ENCODE peak calls at places on chromosome 14, in ten cellular contexts. G is HCT116; Y is HFF-Myc; X is testis; M is AG04450; A is upper lobe of right lung; T is CD8-positive, alpha-beta T cell; C is GM06990; U is left ventricle myocardium inferior; J is esophagus muscularis mucosa. F is an unnamed sample.

GRCh38 chr14:92546347-92547053 is 32.9 kb downstream of the RIN3 start:
- DNase-seq in G (no peak), Y (peak), X (no peak), M (peak), A (no peak), T (no peak), C (no peak), U (no peak), J (no peak), F (no peak)

GRCh38 chr14:91139776-91140175 is 25.9 kb downstream of the DGLUCY start:
- DNase-seq in G (no peak), Y (no peak), X (no peak), M (no peak), A (no peak), T (no peak), C (no peak), U (no peak), J (no peak), F (no peak)

GRCh38 chr14:102182190-102182589 is 42.5 kb downstream of the WDR20 start:
- DNase-seq in G (no peak), Y (peak), X (no peak), M (no peak), A (no peak), T (no peak), C (no peak), U (no peak), J (no peak), F (no peak)

GRCh38 chr14:99543369-99543768 is 60.6 kb downstream of the CCDC85C start:
- DNase-seq in G (no peak), Y (no peak), X (no peak), M (no peak), A (no peak), T (no peak), C (no peak), U (no peak), J (no peak), F (no peak)

GRCh38 chr14:73714656-73715081 is 485 bp upstream of the PNMA1 start:
- DNase-seq in G (no peak), Y (no peak), X (peak), M (no peak), A (no peak), T (no peak), C (no peak), U (no peak), J (no peak), F (no peak)

GRCh38 chr14:100864960-100865681 is 38.4 kb downstream of the RTL1 start:
- DNase-seq in G (no peak), Y (no peak), X (no peak), M (no peak), A (peak), T (no peak), C (no peak), U (peak), J (no peak), F (no peak)

GRCh38 chr14:28875937-28876910 is 109.6 kb downstream of the FOXG1 start:
- DNase-seq in G (no peak), Y (no peak), X (no peak), M (no peak), A (no peak), T (no peak), C (no peak), U (no peak), J (no peak), F (no peak)

GRCh38 chr14:47302121-47302520 is 373.3 kb downstream of the MDGA2 start:
- DNase-seq in G (no peak), Y (no peak), X (no peak), M (no peak), A (no peak), T (no peak), C (no peak), U (no peak), J (no peak), F (peak)

GRCh38 chr14:56870336-56870735 is 60.1 kb upstream of the OTX2 start:
- DNase-seq in G (no peak), Y (no peak), X (no peak), M (no peak), A (no peak), T (no peak), C (no peak), U (no peak), J (peak), F (no peak)

GRCh38 chr14:29282169-29282568 is 515.6 kb downstream of the FOXG1 start:
- DNase-seq in G (no peak), Y (no peak), X (no peak), M (peak), A (no peak), T (no peak), C (no peak), U (no peak), J (no peak), F (no peak)

GRCh38 chr14:21379338-21379737 is 4.5 kb downstream of the SUPT16H start:
- DNase-seq in G (no peak), Y (no peak), X (no peak), M (no peak), A (no peak), T (no peak), C (no peak), U (no peak), J (no peak), F (no peak)

GRCh38 chr14:93957333-93957710 is 19.0 kb downstream of the ASB2 start:
- DNase-seq in G (no peak), Y (no peak), X (no peak), M (no peak), A (no peak), T (no peak), C (no peak), U (no peak), J (no peak), F (no peak)

GRCh38 chr14:97185186-97185585 is 388.0 kb downstream of the VRK1 start:
- DNase-seq in G (no peak), Y (no peak), X (peak), M (no peak), A (no peak), T (no peak), C (no peak), U (no peak), J (peak), F (no peak)

GRCh38 chr14:50312734-50313054 is 570 bp downstream of the DMAC2L start:
- DNase-seq in G (no peak), Y (no peak), X (no peak), M (no peak), A (no peak), T (no peak), C (no peak), U (no peak), J (no peak), F (no peak)

GRCh38 chr14:50311974-50312733 is at the start of the genes DMAC2L and L2HGDH:
- DNase-seq in G (peak), Y (peak), X (peak), M (peak), A (peak), T (peak), C (peak), U (peak), J (peak), F (no peak)

GRCh38 chr14:50308363-50308762 is 3.7 kb downstream of the L2HGDH start:
- DNase-seq in G (no peak), Y (no peak), X (no peak), M (no peak), A (no peak), T (no peak), C (no peak), U (no peak), J (no peak), F (no peak)

GRCh38 chr14:50311337-50311973 is 574 bp downstream of the L2HGDH start:
- DNase-seq in G (no peak), Y (no peak), X (no peak), M (no peak), A (no peak), T (no peak), C (peak), U (no peak), J (no peak), F (no peak)

GRCh38 chr14:50310445-50310844 is 1.6 kb downstream of the L2HGDH start:
- DNase-seq in G (no peak), Y (no peak), X (no peak), M (no peak), A (no peak), T (no peak), C (no peak), U (no peak), J (no peak), F (no peak)
- H3K4me3 ChIP-seq in G (no peak), Y (no peak), X (no peak), M (no peak), A (no peak), T (no peak), C (no peak), U (no peak), J (no peak), F (peak)

GRCh38 chr14:38209572-38210159 is 2.0 kb downstream of the SSTR1 start:
- DNase-seq in G (no peak), Y (no peak), X (no peak), M (no peak), A (no peak), T (no peak), C (no peak), U (no peak), J (no peak), F (no peak)
- H3K4me3 ChIP-seq in G (no peak), Y (peak), X (no peak), M (peak), A (peak), T (no peak), C (no peak), U (peak), J (peak), F (peak)

GRCh38 chr14:22599349-22599748 is 1.2 kb downstream of the ABHD4 start:
- DNase-seq in G (no peak), Y (no peak), X (no peak), M (no peak), A (no peak), T (no peak), C (no peak), U (no peak), J (no peak), F (no peak)

GRCh38 chr14:22600027-22600426 is 1.9 kb downstream of the ABHD4 start:
- DNase-seq in G (no peak), Y (no peak), X (no peak), M (no peak), A (no peak), T (no peak), C (no peak), U (no peak), J (no peak), F (no peak)

GRCh38 chr14:22602011-22602410 is 3.9 kb downstream of the ABHD4 start:
- DNase-seq in G (no peak), Y (no peak), X (no peak), M (no peak), A (no peak), T (no peak), C (no peak), U (no peak), J (no peak), F (no peak)

GRCh38 chr14:22602853-22603252 is 4.8 kb downstream of the ABHD4 start:
- DNase-seq in G (no peak), Y (no peak), X (no peak), M (no peak), A (no peak), T (no peak), C (no peak), U (no peak), J (no peak), F (no peak)

DNA sequence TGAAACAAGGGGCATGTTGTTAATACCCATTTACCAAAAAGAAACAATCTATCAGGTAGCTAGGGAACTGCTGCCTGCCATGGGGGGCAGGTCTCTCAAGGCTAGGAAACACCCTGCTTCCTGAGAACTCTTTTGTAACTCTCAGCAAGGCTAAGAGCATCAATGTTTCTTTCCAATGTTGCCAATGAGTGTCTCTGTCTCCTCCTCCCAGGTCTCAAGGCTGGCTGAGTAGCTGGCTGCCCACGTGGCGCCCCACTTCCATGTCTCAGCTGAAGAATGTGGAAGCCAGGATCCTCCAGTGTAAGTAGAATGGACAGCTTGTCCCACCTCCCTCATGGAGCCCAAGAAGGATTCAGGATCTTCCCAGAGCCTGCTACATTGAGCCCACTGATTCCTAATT is 3.4 kb downstream of the ABHD4 start:
- DNase-seq in G (no peak), Y (no peak), X (peak), M (no peak), A (no peak), T (no peak), C (no peak), U (no peak), J (no peak), F (no peak)
- H3K4me3 ChIP-seq in G (no peak), Y (no peak), X (no peak), M (no peak), A (no peak), T (no peak), C (no peak), U (no peak), J (no peak), F (no peak)

DNA sequence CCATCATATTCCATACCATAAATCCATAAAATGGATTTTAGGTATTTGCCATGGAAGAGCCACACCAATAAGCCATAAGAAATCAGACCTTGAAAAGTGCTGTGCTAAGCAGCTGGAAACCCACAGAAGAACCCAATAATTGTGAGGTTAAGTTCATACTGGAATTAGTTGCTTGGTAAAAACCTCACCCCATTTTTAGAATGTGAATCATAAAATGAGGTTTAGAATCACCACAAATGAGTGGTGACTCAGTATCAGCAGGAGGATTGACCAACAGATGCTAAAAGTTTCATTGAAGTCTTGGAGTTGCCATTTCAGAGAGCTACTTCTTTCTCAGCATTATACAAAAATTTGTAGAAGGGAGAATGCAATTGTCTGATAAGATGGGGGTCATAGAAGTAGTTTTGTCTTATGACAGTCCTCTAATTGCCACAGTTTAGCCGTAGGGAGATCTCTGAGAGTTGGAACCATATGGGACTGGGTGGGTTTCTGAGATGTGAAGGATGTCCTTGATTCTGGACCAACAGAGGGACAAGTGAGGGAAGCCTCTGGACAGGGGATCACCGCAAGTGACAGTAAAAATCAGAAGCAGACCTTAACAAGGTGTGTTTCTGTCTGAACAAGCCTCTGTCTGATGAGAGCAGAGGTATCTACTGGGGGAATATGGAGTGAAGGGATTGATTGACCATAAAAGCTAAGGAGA is 1.4 kb upstream of the STON2 start:
- DNase-seq in G (peak), Y (peak), X (no peak), M (peak), A (no peak), T (no peak), C (peak), U (no peak), J (peak), F (peak)
- H3K4me3 ChIP-seq in G (peak), Y (no peak), X (no peak), M (no peak), A (no peak), T (no peak), C (no peak), U (no peak), J (no peak), F (no peak)

GRCh38 chr14:104592292-104592672 is 12.3 kb downstream of the TMEM179 start:
- DNase-seq in G (no peak), Y (no peak), X (no peak), M (no peak), A (no peak), T (no peak), C (no peak), U (no peak), J (no peak), F (no peak)

GRCh38 chr14:104594310-104595046 is 10.1 kb downstream of the TMEM179 start:
- DNase-seq in G (no peak), Y (no peak), X (no peak), M (no peak), A (no peak), T (no peak), C (no peak), U (peak), J (no peak), F (no peak)

GRCh38 chr14:104593241-104593701 is 11.3 kb downstream of the TMEM179 start:
- DNase-seq in G (no peak), Y (no peak), X (no peak), M (no peak), A (no peak), T (no peak), C (no peak), U (no peak), J (no peak), F (no peak)

GRCh38 chr14:104592785-104593184 is 11.8 kb downstream of the TMEM179 start:
- DNase-seq in G (no peak), Y (no peak), X (no peak), M (no peak), A (no peak), T (no peak), C (no peak), U (peak), J (no peak), F (no peak)

GRCh38 chr14:104593710-104594121 is 10.9 kb downstream of the TMEM179 start:
- DNase-seq in G (no peak), Y (no peak), X (no peak), M (no peak), A (no peak), T (no peak), C (no peak), U (peak), J (no peak), F (no peak)
- H3K4me3 ChIP-seq in G (no peak), Y (no peak), X (no peak), M (no peak), A (no peak), T (no peak), C (no peak), U (no peak), J (no peak), F (no peak)

GRCh38 chr14:89794096-89794495 is 160.4 kb downstream of the EFCAB11 start:
- DNase-seq in G (no peak), Y (no peak), X (no peak), M (no peak), A (no peak), T (no peak), C (no peak), U (peak), J (peak), F (no peak)
- H3K4me3 ChIP-seq in G (no peak), Y (no peak), X (no peak), M (no peak), A (no peak), T (no peak), C (no peak), U (no peak), J (no peak), F (no peak)

GRCh38 chr14:69685716-69686115 is 74.3 kb downstream of the SUSD6 start:
- DNase-seq in G (no peak), Y (no peak), X (peak), M (no peak), A (peak), T (no peak), C (no peak), U (peak), J (no peak), F (no peak)

GRCh38 chr14:69685217-69685616 is 73.8 kb downstream of the SUSD6 start:
- DNase-seq in G (no peak), Y (no peak), X (no peak), M (no peak), A (no peak), T (no peak), C (no peak), U (no peak), J (no peak), F (peak)

GRCh38 chr14:69690042-69690441 is 76.9 kb upstream of the SRSF5 start:
- DNase-seq in G (no peak), Y (no peak), X (no peak), M (no peak), A (no peak), T (no peak), C (no peak), U (no peak), J (no peak), F (no peak)

GRCh38 chr14:69684461-69685183 is 73.2 kb downstream of the SUSD6 start:
- DNase-seq in G (no peak), Y (no peak), X (no peak), M (no peak), A (peak), T (no peak), C (no peak), U (no peak), J (no peak), F (no peak)

GRCh38 chr14:69687963-69688649 is 76.7 kb downstream of the SUSD6 start:
- DNase-seq in G (no peak), Y (no peak), X (no peak), M (no peak), A (no peak), T (no peak), C (no peak), U (no peak), J (no peak), F (no peak)
- H3K4me3 ChIP-seq in G (no peak), Y (no peak), X (no peak), M (no peak), A (no peak), T (no peak), C (no peak), U (no peak), J (no peak), F (no peak)

F was measured in epithelial cell of proximal tubule.